ENCODE peak calls at places on chromosomes 4 and X, in ten cellular contexts. B is naive thymus-derived CD4-positive, alpha-beta T cell; K is mammary epithelial cell; J is DND-41; I is mesenchymal stem cell; P is tibial artery; E is suprapubic skin; M is endodermal cell; C is left ventricle myocardium inferior; V is upper lobe of left lung. Q is an unnamed sample. For H3K36me3 and H3K27me3, the result is how much of the 10 kb centered on the place peaks cover.

GRCh38 chr4:48074657-48075056 is 58.1 kb downstream of the NIPAL1 start:
- DNase-seq in V (no peak), B (no peak), K (no peak), C (no peak), P (no peak), M (no peak), I (no peak), E (no peak), J (no peak), Q (no peak)

GRCh38 chr4:40448875-40449274 is 113.7 kb downstream of the CHRNA9 start:
- DNase-seq in M (no peak), J (no peak), K (no peak), E (no peak), B (no peak), C (no peak), I (no peak), V (peak), P (no peak), Q (no peak)

GRCh38 chr4:105603158-105603557 is 50.7 kb downstream of the ARHGEF38 start:
- DNase-seq in P (no peak), V (no peak), I (no peak), C (no peak), M (peak), K (no peak), E (no peak), J (no peak), B (no peak), Q (no peak)

GRCh38 chr4:126448093-126448820 is 1133.5 kb downstream of the FAT4 start:
- DNase-seq in I (peak), J (no peak), E (no peak), K (no peak), P (no peak), V (no peak), M (no peak), B (no peak), C (no peak), Q (no peak)

GRCh38 chrX:31500920-31501319 is 429.1 kb upstream of the FTHL17 start:
- DNase-seq in V (no peak), M (no peak), K (no peak), B (no peak), C (no peak), I (no peak), E (no peak), P (no peak), J (no peak), Q (no peak)

GRCh38 chrX:23822397-23822796 is 39.4 kb downstream of the SAT1 start:
- DNase-seq in E (no peak), P (no peak), V (no peak), M (no peak), K (no peak), B (no peak), J (no peak), I (peak), C (no peak), Q (no peak)

GRCh38 chr4:26020083-26020668 is 106.2 kb downstream of the SMIM20 start:
- DNase-seq in B (no peak), K (peak), I (peak), P (no peak), J (no peak), E (no peak), C (no peak), V (peak), M (no peak), Q (no peak)

GRCh38 chrX:8067754-8068469 is 103.2 kb downstream of the VCX2 start:
- DNase-seq in M (no peak), E (no peak), P (no peak), K (peak), V (no peak), C (no peak), J (no peak), I (peak), B (no peak), Q (no peak)

GRCh38 chrX:149949743-149950436 is 11.6 kb upstream of the EOLA2 start:
- DNase-seq in P (no peak), M (no peak), K (no peak), E (no peak), I (no peak), C (no peak), B (no peak), J (no peak), V (no peak), Q (no peak)

GRCh38 chrX:107659286-107659685 is 31.0 kb downstream of the PRPS1 start:
- DNase-seq in E (no peak), P (no peak), B (no peak), I (no peak), J (no peak), V (no peak), K (no peak), C (no peak), M (no peak), Q (no peak)

GRCh38 chrX:38560776-38561125 is 591 bp upstream of the TSPAN7 start:
- DNase-seq in V (no peak), I (no peak), C (no peak), P (no peak), E (no peak), M (no peak), J (no peak), B (no peak), K (no peak), Q (no peak)

GRCh38 chr4:6983500-6984142 is 59.6 kb upstream of the TADA2B start:
- DNase-seq in E (no peak), I (no peak), P (no peak), M (no peak), C (no peak), B (no peak), K (no peak), V (no peak), J (no peak), Q (no peak)

GRCh38 chr4:1225272-1226166 is 23.4 kb downstream of the CTBP1 start:
- DNase-seq in V (no peak), M (no peak), E (no peak), J (no peak), P (no peak), C (no peak), K (no peak), I (no peak), B (no peak), Q (peak)

GRCh38 chr4:80434238-80434637 is 98.7 kb downstream of the CFAP299 start:
- DNase-seq in B (no peak), I (no peak), M (no peak), P (no peak), V (no peak), J (no peak), E (no peak), K (no peak), C (no peak), Q (no peak)

GRCh38 chr4:80322716-80323115 is 12.8 kb upstream of the CFAP299 start:
- DNase-seq in C (no peak), K (peak), B (no peak), P (no peak), M (peak), V (no peak), J (peak), E (no peak), I (peak), Q (no peak)

GRCh38 chrX:140766024-140766611 is 56.6 kb downstream of the LINC00632 start:
- DNase-seq in J (peak), P (peak), V (peak), C (no peak), K (peak), I (peak), B (peak), M (peak), E (no peak), Q (peak)

GRCh38 chr4:26557164-26557563 is 26.7 kb upstream of the TBC1D19 start:
- DNase-seq in J (no peak), P (no peak), I (no peak), M (no peak), E (no peak), B (no peak), V (no peak), K (peak), C (no peak), Q (no peak)

GRCh38 chr4:169085015-169085414 is 75.0 kb upstream of the CBR4 start:
- DNase-seq in J (no peak), E (no peak), B (no peak), M (no peak), P (no peak), K (no peak), C (no peak), V (no peak), I (no peak), Q (no peak)

GRCh38 chrX:17741123-17741511 is 3.8 kb downstream of the SCML1 start:
- DNase-seq in V (no peak), K (no peak), B (no peak), C (no peak), I (no peak), J (no peak), M (no peak), E (no peak), P (no peak), Q (peak)

DNA sequence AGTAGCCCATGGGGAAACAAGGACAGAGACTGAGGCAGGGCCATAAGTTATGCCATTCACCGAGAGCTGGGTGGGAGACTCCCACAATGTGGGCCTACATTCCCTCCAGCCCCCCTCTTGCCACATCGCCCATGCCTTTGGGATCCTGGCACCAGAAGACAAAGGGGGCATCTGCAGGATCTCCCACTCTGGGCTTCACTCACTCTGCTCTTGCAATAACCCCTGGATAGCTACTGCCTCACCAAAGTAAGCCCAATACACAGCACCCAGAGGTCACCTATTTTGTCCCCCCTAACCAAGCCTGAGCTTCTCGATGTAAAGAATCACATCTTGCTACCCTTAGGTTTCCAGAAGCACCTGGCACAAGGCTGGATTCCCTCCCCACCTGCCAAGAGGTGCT is 741 bp upstream of the RTL5 start:
- DNase-seq in E (no peak), P (no peak), K (no peak), I (no peak), M (no peak), J (no peak), C (no peak), V (no peak), B (no peak), Q (no peak)
- H3K4me3 ChIP-seq in E (peak), P (peak), K (no peak), I (peak), M (peak), J (no peak), C (peak), V (no peak), B (no peak), Q (no peak)

GRCh38 chr4:82864336-82865001 is 26.5 kb downstream of the SEC31A start:
- DNase-seq in B (no peak), V (no peak), K (no peak), E (no peak), C (no peak), I (no peak), P (no peak), M (no peak), J (no peak), Q (no peak)

GRCh38 chr4:82866706-82867385 is 24.1 kb downstream of the SEC31A start:
- DNase-seq in V (no peak), B (no peak), K (no peak), I (no peak), P (no peak), J (no peak), M (no peak), E (no peak), C (no peak), Q (no peak)

GRCh38 chr4:82865592-82865991 is 25.4 kb downstream of the SEC31A start:
- DNase-seq in J (peak), C (no peak), K (peak), M (no peak), V (peak), P (no peak), B (peak), I (peak), E (no peak), Q (no peak)

GRCh38 chr4:82861529-82861928 is 29.4 kb downstream of the SEC31A start:
- DNase-seq in J (no peak), K (no peak), I (no peak), P (no peak), M (no peak), E (no peak), V (no peak), B (no peak), C (no peak), Q (no peak)
- H3K36me3 ChIP-seq in J (half or more), K (under half), I (half or more), P (half or more), M (half or more), E (half or more), V (under half), B (under half), C (half or more), Q (under half)

GRCh38 chr4:98903963-98904362 is 25.0 kb downstream of the EIF4E start:
- DNase-seq in I (no peak), M (no peak), V (no peak), K (no peak), J (no peak), B (no peak), P (no peak), E (no peak), C (no peak), Q (no peak)

GRCh38 chr4:98903561-98903960 is 25.4 kb downstream of the EIF4E start:
- DNase-seq in B (no peak), M (no peak), J (no peak), I (no peak), E (no peak), K (no peak), V (no peak), C (no peak), P (no peak), Q (no peak)

DNA sequence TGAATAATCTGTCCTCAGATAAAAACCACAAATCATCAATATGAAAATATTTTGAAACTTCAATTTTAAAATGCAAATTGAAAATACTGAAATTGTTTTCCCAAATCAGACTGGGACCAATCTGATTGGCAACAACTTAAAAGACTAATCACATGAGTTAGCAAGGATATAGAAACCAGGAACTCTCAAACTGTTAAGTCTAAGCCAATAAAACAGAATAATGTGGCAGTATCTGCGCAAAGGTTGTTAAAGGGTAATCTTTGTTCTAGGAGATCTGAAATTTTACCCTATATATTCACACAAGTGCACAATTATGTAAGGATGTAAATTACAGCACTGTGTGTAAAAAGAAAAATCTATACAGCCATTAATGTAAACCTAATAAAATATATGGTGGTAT is 29.7 kb downstream of the EIF4E start:
- DNase-seq in M (no peak), J (no peak), K (no peak), P (no peak), C (no peak), I (no peak), V (no peak), B (no peak), E (no peak), Q (no peak)
- H3K27me3 ChIP-seq in M (under half), J (under half), K (under half), P (under half), C (under half), I (under half), V (under half), B (under half), E (under half), Q (under half)

DNA sequence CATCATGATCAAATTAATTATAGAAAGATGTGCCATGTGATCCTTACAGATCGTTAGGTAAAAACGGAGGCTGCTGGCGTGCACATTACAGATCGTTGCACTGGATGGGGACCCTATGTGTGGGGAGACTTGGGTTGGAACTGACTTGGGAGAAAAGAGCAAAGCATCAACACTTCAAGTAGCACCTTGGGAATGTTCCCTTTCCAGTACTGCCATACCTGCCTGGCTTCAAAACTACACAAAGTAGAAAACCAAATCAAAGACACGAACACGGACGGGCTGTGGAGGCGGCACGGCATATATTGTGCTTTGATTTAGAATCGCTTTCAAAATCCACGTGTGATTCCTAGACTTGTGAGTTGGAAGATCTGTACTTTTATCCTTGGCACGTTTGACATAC is 898 bp downstream of the CMC4 start:
- DNase-seq in C (no peak), M (no peak), P (no peak), B (no peak), K (peak), I (no peak), E (no peak), V (no peak), J (peak), Q (no peak)
- H3K4me3 ChIP-seq in C (peak), M (peak), P (peak), B (peak), K (peak), I (peak), E (peak), V (peak), J (peak), Q (peak)

GRCh38 chrX:110013968-110014367 is 11.1 kb downstream of the TMEM164 start:
- DNase-seq in J (no peak), B (no peak), M (no peak), C (no peak), V (no peak), I (no peak), P (no peak), K (no peak), E (no peak), Q (no peak)
- H3K36me3 ChIP-seq in J (under half), B (under half), M (under half), C (under half), V (under half), I (under half), P (under half), K (under half), E (under half), Q (under half)

GRCh38 chrX:83022020-83022419 is 486.1 kb upstream of the POU3F4 start:
- DNase-seq in P (no peak), C (no peak), I (peak), K (no peak), M (peak), J (no peak), V (peak), B (no peak), E (no peak), Q (no peak)
- H3K27me3 ChIP-seq in P (under half), C (under half), I (under half), K (under half), M (under half), J (under half), V (under half), B (under half), E (under half), Q (under half)

GRCh38 chr4:99855677-99856076 is 38.5 kb downstream of the LAMTOR3 start:
- DNase-seq in E (no peak), P (no peak), V (peak), I (no peak), K (no peak), C (no peak), M (no peak), J (no peak), B (no peak), Q (no peak)

GRCh38 chr4:99853190-99853589 is 36.6 kb downstream of the DAPP1 start:
- DNase-seq in P (no peak), B (no peak), E (no peak), C (no peak), M (no peak), V (no peak), J (no peak), I (no peak), K (no peak), Q (no peak)

GRCh38 chr4:99853993-99854392 is 37.4 kb downstream of the DAPP1 start:
- DNase-seq in I (no peak), K (no peak), M (no peak), J (no peak), E (no peak), P (no peak), V (no peak), C (no peak), B (no peak), Q (no peak)

GRCh38 chr4:99857302-99857701 is 36.9 kb downstream of the LAMTOR3 start:
- DNase-seq in I (no peak), J (no peak), P (no peak), B (no peak), M (no peak), K (no peak), E (no peak), C (no peak), V (no peak), Q (no peak)

DNA sequence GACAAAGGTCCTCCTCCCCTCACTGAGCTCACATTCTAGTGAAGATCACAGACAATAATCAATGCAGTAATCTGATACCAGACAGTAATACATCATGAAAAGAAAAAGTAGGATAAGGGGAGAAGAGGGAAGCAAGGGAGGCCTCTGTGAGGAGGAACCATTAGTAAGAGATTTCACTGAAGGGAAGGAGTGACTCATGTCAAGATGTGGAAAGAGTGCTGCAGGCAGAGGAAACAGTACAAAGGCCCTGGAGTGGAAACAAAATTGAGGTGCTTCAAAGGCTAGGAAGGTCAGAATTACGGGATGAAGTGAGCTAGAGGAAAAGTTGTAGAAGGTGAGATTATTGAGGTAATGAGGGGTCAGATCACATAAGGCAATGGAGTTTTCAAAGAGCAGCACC is 38.1 kb downstream of the LAMTOR3 start:
- DNase-seq in E (no peak), C (no peak), I (peak), J (no peak), B (no peak), K (peak), P (no peak), M (no peak), V (no peak), Q (no peak)
- H3K4me3 ChIP-seq in E (no peak), C (no peak), I (no peak), J (no peak), B (no peak), K (no peak), P (no peak), M (no peak), V (no peak), Q (no peak)

GRCh38 chr4:143196323-143196722 is 11.6 kb downstream of the USP38 start:
- DNase-seq in J (no peak), I (no peak), M (no peak), B (no peak), E (no peak), K (no peak), C (no peak), V (no peak), P (no peak), Q (no peak)

GRCh38 chr4:143199503-143199902 is 14.8 kb downstream of the USP38 start:
- DNase-seq in I (no peak), C (no peak), V (no peak), M (no peak), P (no peak), E (no peak), J (no peak), K (no peak), B (no peak), Q (no peak)

DNA sequence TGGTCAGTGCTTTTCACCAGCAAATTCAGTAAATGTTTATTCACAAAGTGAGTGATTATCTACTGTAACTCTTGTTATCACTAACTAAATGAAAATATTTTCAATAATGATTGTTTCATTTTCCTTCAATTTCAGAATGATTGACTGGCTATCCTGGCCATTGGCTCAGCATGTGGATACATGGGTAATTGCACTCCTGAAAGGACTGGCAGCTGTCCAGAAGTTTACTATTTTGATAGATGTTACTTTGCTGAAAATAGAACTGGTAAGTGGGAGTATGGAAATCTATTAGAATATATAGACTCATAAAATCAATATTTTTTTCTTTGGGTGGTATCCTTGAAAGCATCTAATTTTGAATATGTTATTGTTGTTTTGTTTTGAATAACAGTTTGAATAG is 10.9 kb downstream of the USP38 start:
- DNase-seq in V (no peak), E (no peak), C (no peak), K (no peak), M (no peak), P (no peak), I (no peak), B (no peak), J (no peak), Q (no peak)
- H3K36me3 ChIP-seq in V (half or more), E (half or more), C (half or more), K (under half), M (half or more), P (half or more), I (half or more), B (under half), J (half or more), Q (under half)

DNA sequence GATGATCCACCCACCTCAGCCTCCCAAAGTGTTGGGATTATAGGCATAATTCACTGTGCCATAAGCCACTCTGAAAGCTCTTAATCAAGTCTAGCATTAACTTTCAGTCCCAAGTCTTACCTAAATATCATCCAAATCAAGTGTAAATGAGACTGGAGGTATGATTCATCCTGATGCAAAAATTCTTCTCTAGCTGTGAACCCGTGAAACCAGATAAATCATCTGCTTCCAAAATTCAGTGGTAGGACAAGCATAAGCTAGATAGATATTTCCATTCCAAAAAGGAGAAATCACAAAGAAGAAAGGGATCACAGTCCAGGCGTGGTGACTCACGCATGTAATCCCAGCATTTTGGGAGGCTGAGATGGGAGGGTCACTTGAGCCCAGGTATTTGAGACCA is 8.8 kb upstream of the TBC1D25 start:
- DNase-seq in P (no peak), I (no peak), V (no peak), E (no peak), M (no peak), B (no peak), K (peak), C (no peak), J (no peak), Q (no peak)
- H3K27me3 ChIP-seq in P (under half), I (under half), V (under half), E (under half), M (under half), B (under half), K (under half), C (under half), J (under half), Q (under half)